ENCODE peak calls at places on chromosomes 13 and 19, in six cellular contexts. B, W, Z, O, P and M are unnamed samples.

GRCh38 chr19:42529248-42529764 is 1.0 kb upstream of the CEACAM1 start:
- DNase-seq in B (peak), P (peak), Z (peak), W (peak), O (peak), M (no peak)

GRCh38 chr19:54536956-54537355 is 34.3 kb downstream of the LAIR2 start:
- DNase-seq in O (no peak), P (no peak), Z (no peak), W (no peak), B (no peak), M (no peak)

GRCh38 chr13:71148391-71148790 is 718.6 kb downstream of the DACH1 start:
- DNase-seq in O (no peak), P (no peak), B (no peak), Z (no peak), W (no peak), M (no peak)

GRCh38 chr19:21314676-21315075 is 14.5 kb downstream of the ZNF708 start:
- DNase-seq in O (peak), P (no peak), B (no peak), W (no peak), Z (no peak), M (no peak)

GRCh38 chr13:66520511-66521390 is 709.4 kb downstream of the PCDH9 start:
- DNase-seq in Z (no peak), O (no peak), B (no peak), P (no peak), W (no peak), M (no peak)

GRCh38 chr19:18128044-18128443 is 24.9 kb upstream of the PIK3R2 start:
- DNase-seq in Z (no peak), O (no peak), B (no peak), P (no peak), W (no peak), M (no peak)

GRCh38 chr19:52936151-52936957 is 13.1 kb upstream of the ZNF888 start:
- DNase-seq in P (no peak), Z (peak), O (no peak), W (no peak), B (no peak), M (no peak)

GRCh38 chr13:40476175-40476958 is 190.1 kb downstream of the FOXO1 start:
- DNase-seq in Z (no peak), O (no peak), P (no peak), B (no peak), W (no peak), M (no peak)

GRCh38 chr19:1856698-1857603 is 6.4 kb downstream of the KLF16 start:
- DNase-seq in O (peak), B (no peak), W (peak), P (peak), Z (peak), M (no peak)

GRCh38 chr19:53903055-53903680 is 5.9 kb upstream of the CACNG7 start:
- DNase-seq in P (no peak), Z (no peak), B (no peak), W (no peak), O (no peak), M (no peak)

GRCh38 chr13:96817336-96817941 is 176.8 kb downstream of the OXGR1 start:
- DNase-seq in Z (no peak), B (peak), W (no peak), O (no peak), P (no peak), M (no peak)

GRCh38 chr13:34044041-34044440 is 226.1 kb downstream of the RFC3 start:
- DNase-seq in W (peak), P (no peak), O (no peak), B (no peak), Z (no peak), M (no peak)

GRCh38 chr19:46131485-46132143 is 7.1 kb upstream of the IGFL3 start:
- DNase-seq in O (no peak), Z (no peak), P (no peak), B (no peak), W (no peak), M (no peak)

GRCh38 chr13:88339271-88339741 is 668.1 kb downstream of the SLITRK5 start:
- DNase-seq in W (no peak), Z (no peak), O (no peak), B (no peak), P (no peak), M (no peak)

GRCh38 chr13:32142956-32143375 is 111.4 kb downstream of the FRY start:
- DNase-seq in W (no peak), Z (no peak), P (no peak), O (no peak), B (no peak), M (no peak)

GRCh38 chr19:42284641-42285341 is 15.7 kb downstream of the CIC start:
- DNase-seq in O (peak), W (no peak), P (peak), B (no peak), Z (no peak), M (no peak)

GRCh38 chr13:36919833-36920611 is at the start of gene SMAD9:
- DNase-seq in B (peak), W (peak), O (peak), Z (peak), P (peak), M (no peak)

GRCh38 chr13:101661839-101662238 is 209.4 kb downstream of the ITGBL1 start:
- DNase-seq in P (no peak), W (no peak), O (no peak), B (no peak), Z (no peak), M (no peak)

GRCh38 chr19:7799640-7800355 is 30.2 kb upstream of the EVI5L start:
- DNase-seq in O (peak), P (peak), B (peak), W (peak), Z (peak), M (no peak)

GRCh38 chr13:32309812-32310706 is 5.1 kb downstream of the ZAR1L start:
- DNase-seq in W (no peak), O (peak), B (peak), P (no peak), Z (no peak), M (no peak)

GRCh38 chr13:41813426-41813825 is 147.5 kb downstream of the VWA8 start:
- DNase-seq in P (no peak), O (no peak), B (no peak), W (no peak), Z (no peak), M (no peak)

GRCh38 chr19:47186337-47187022 is 44.5 kb downstream of the BBC3 start:
- DNase-seq in W (no peak), B (no peak), Z (no peak), P (no peak), O (no peak), M (no peak)

GRCh38 chr13:114140909-114141255 is 8.5 kb upstream of the RASA3 start:
- DNase-seq in O (no peak), W (no peak), Z (no peak), P (peak), B (no peak), M (no peak)

GRCh38 chr19:3291644-3292043 is 67.2 kb downstream of the CELF5 start:
- DNase-seq in Z (no peak), W (no peak), O (no peak), P (no peak), B (no peak), M (no peak)

GRCh38 chr13:112606125-112607001 is 18.4 kb upstream of the TUBGCP3 start:
- DNase-seq in P (peak), B (peak), W (peak), Z (peak), O (peak), M (peak)

GRCh38 chr13:46008631-46009030 is 43.9 kb downstream of the ZC3H13 start:
- DNase-seq in Z (no peak), W (no peak), O (no peak), B (no peak), P (no peak), M (no peak)

GRCh38 chr19:10334340-10335148 is 1.2 kb upstream of the RAVER1 start:
- DNase-seq in Z (peak), W (peak), B (peak), P (peak), O (peak), M (peak)

GRCh38 chr19:29587518-29587986 is 18.5 kb upstream of the POP4 start:
- DNase-seq in W (no peak), O (no peak), P (no peak), B (no peak), Z (no peak), M (no peak)

GRCh38 chr19:38975861-38976271 is 324 bp upstream of the FBXO17 start:
- DNase-seq in P (no peak), Z (no peak), O (peak), W (no peak), B (no peak), M (no peak)

GRCh38 chr13:44819245-44819644 is 170.0 kb downstream of the NUFIP1 start:
- DNase-seq in B (peak), O (no peak), Z (no peak), W (no peak), P (no peak), M (no peak)

GRCh38 chr19:47227347-47228167 is 3.4 kb downstream of the BBC3 start:
- DNase-seq in Z (peak), O (peak), P (peak), W (peak), B (peak), M (peak)

GRCh38 chr13:106503730-106504129 is 31.7 kb downstream of the EFNB2 start:
- DNase-seq in B (no peak), O (no peak), P (no peak), W (no peak), Z (no peak), M (no peak)
- TF ChIP-seq POLR2A in B (no peak), O (no peak), P (no peak), W (no peak), Z (no peak), M (no peak)

GRCh38 chr13:43304945-43305344 is 281.6 kb downstream of the DNAJC15 start:
- DNase-seq in Z (no peak), O (no peak), B (no peak), W (no peak), P (no peak), M (no peak)
- TF ChIP-seq CTCF in Z (no peak), O (no peak), B (peak), W (no peak), P (no peak), M (no peak)

DNA sequence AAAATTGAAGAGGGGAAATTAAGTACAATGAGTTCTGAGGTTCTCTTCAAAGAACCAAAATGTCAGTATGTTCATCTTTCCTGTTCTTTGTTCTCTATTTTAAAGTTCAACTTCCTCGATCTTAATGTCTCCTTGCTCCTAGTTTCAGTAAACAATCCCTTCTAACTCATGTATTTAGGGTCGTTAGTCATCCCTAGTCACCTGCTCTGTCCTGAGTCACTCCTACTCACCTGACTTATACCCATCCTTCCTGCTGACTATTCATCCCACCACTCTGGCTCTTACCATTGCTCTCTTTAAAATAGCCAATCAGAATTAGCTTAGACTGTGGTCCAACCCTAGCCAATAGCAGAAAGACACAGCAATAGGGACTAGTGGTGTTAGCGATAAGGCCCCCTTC is 24.3 kb downstream of the ZNF90 start:
- DNase-seq in W (no peak), O (no peak), B (no peak), Z (no peak), P (no peak), M (no peak)
- H3K27ac ChIP-seq in W (no peak), O (no peak), B (no peak), Z (no peak), P (no peak), M (no peak)

DNA sequence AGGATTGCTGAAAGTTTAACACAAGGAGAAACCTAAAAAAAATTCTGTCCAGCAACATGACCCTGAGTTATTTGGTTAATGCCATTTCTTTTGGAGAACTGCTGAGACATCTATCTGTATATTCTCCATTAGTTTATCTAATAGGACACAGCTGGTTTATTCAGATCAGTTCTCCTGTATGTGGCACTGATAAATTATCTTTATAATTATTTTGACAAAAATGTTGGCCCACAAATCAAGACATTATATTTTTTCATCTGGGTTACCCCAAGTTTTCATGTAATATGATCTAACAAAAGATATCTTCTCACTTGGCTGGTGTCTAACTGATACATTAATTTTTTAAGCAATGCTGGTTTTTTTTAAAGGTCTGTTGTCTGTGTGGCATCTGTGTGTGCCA is 231.4 kb downstream of the KLF12 start:
- DNase-seq in W (no peak), B (no peak), O (no peak), P (no peak), Z (no peak), M (no peak)
- TF ChIP-seq POLR2A in W (no peak), B (no peak), O (no peak), P (no peak), Z (no peak), M (no peak)

GRCh38 chr19:12800873-12801465 is 631 bp downstream of the PRDX2 start:
- DNase-seq in Z (no peak), P (no peak), O (no peak), B (no peak), W (no peak), M (no peak)

GRCh38 chr19:12804051-12804450 is 2.2 kb downstream of the THSD8 start:
- DNase-seq in O (no peak), W (no peak), B (no peak), Z (no peak), P (no peak), M (no peak)

GRCh38 chr19:12801466-12802266 is at the start of the genes PRDX2 and THSD8:
- DNase-seq in P (peak), W (no peak), B (no peak), Z (peak), O (peak), M (no peak)

GRCh38 chr19:12802267-12803106 is 618 bp downstream of the THSD8 start:
- DNase-seq in P (no peak), O (no peak), Z (no peak), W (no peak), B (no peak), M (no peak)

DNA sequence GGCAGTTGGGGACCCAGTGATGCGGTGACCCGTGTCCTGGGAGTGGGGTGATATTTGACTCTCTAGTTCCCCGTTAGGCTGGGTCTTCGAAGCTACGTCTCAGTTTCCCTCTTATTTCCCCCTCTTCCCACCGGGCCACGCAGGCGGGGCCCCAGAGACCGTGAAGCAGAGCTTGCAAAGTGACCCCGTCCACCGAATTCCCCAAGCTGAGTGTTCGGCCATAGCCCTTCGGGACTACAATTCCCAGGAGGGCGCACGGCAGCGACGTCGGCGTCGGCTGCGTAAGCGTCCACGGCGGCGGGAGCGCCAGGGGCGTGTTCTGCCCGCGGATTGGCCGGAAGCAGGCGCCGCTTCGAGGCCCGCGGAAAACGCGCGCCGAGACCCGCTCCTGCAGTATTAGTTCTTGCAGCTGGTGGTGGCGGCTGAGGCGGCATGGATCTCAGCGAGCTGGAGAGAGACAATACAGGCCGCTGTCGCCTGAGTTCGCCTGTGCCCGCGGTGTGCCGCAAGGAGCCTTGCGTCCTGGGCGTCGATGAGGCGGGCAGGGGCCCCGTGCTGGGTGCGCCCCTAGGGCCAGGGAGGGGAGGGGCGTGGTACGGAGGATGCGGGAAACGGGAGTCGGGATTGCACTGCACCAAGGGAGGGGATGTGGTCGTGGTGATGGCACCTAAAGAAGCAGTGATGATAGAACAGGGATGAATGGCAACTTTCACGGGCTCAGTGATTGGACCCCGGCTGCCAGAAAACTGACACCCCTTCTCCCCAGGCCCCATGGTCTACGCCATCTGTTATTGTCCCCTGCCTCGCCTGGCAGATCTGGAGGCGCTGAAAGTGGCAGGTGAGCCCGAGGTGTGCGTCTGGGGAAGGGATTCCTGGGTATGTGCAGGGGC is at the start of gene RNASEH2A:
- DNase-seq in P (peak), Z (peak), O (peak), B (peak), W (peak), M (no peak)
- TF ChIP-seq CTCF in P (no peak), Z (peak), O (peak), B (no peak), W (no peak), M (no peak)